ENCODE peak calls at places on chromosomes 1 and 21, in nine cellular contexts. N is A549, A is esophagus muscularis mucosa, U is K562, Y is suprapubic skin, T is lower leg skin, Z is body of pancreas, X is transverse colon, R is IMR-90. J is an unnamed sample.

GRCh38 chr21:44767834-44768831 is 33.5 kb downstream of the UBE2G2 start:
- DNase-seq in N (no peak), A (no peak), U (no peak), Y (no peak), T (no peak), Z (no peak), X (no peak), R (no peak), J (no peak)

GRCh38 chr1:228900099-228900965 is 165.1 kb downstream of the RHOU start:
- DNase-seq in N (no peak), A (peak), U (no peak), Y (peak), T (no peak), Z (peak), X (peak), R (peak), J (no peak)

GRCh38 chr21:42262826-42263225 is 43.9 kb downstream of the ABCG1 start:
- DNase-seq in N (peak), A (no peak), U (no peak), Y (peak), T (peak), Z (peak), X (peak), R (peak), J (no peak)

GRCh38 chr1:26945728-26946127 is 14.5 kb downstream of the KDF1 start:
- DNase-seq in N (no peak), A (no peak), U (no peak), Y (no peak), T (no peak), Z (peak), X (peak), R (no peak), J (no peak)

GRCh38 chr1:223129229-223129851 is 13.7 kb downstream of the TLR5 start:
- DNase-seq in N (peak), A (no peak), U (peak), Y (peak), T (peak), Z (peak), X (peak), R (peak), J (peak)

GRCh38 chr1:18947570-18947969 is 8.9 kb downstream of the IFFO2 start:
- DNase-seq in N (no peak), A (no peak), U (no peak), Y (no peak), T (no peak), Z (no peak), X (no peak), R (no peak), J (no peak)

GRCh38 chr1:34590211-34590623 is 164.6 kb upstream of the GJB5 start:
- DNase-seq in N (peak), A (no peak), U (no peak), Y (no peak), T (no peak), Z (peak), X (no peak), R (no peak), J (no peak)

GRCh38 chr1:229420765-229421164 is 13.1 kb downstream of the ACTA1 start:
- DNase-seq in N (peak), A (no peak), U (peak), Y (no peak), T (no peak), Z (no peak), X (no peak), R (no peak), J (no peak)

GRCh38 chr21:38229260-38229877 is 27.4 kb upstream of the KCNJ15 start:
- DNase-seq in N (peak), A (peak), U (no peak), Y (no peak), T (no peak), Z (no peak), X (no peak), R (no peak), J (peak)

GRCh38 chr1:110196917-110197782 is 13.0 kb upstream of the KCNC4 start:
- DNase-seq in N (peak), A (no peak), U (peak), Y (no peak), T (no peak), Z (peak), X (no peak), R (peak), J (peak)

DNA sequence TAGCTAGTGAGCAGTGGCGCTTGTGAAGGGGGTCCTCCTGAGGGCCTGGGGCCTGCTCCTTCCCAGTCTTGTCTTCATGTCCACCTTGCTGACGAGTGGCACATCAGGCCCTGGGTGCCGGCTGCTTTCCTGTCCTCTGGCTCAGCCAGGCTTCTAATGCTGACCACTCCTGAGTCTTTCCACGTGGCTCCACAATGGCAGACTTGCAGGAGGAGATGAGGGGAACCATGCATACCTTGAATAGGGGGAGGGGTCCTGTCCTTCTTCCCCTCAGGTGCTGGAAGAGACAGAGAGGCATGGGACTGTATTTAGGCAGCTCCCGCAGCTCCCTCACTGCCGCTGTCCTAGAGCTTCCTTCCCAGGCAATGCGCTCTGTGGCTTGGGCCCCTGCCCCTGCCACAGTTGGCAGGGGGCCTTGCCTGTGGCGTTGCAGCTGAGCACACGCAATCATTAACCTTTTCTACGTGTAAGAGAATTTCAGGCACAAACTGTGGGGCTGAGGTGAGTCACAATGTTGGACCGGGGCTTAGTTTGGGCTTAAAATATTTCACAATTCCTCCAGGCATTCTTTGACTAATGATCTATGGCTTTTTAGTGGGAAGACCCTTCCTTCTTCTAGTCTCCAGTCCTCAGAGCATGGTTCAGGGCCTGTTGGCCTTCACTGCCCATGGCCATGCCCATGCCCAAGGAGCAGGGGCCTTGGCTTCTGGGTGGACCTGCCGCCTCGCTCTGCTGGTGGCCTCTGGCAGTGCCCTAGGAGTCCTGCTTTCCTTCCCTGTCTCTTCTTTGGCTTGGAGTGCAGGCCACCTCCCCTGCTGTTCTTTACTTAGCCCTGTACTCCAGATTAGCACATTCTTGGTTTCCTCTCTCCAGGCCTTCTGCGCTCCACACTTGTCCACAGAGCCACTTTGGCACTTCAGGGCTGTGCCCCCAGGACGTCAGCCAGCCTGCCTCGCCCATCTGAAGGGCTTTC is 39.1 kb downstream of the MAPKAPK2 start:
- DNase-seq in N (peak), A (no peak), U (no peak), Y (peak), T (no peak), Z (peak), X (no peak), R (peak), J (no peak)
- TF ChIP-seq POLR2A in N (peak), A (peak), U (no peak), Y (no peak), T (no peak), Z (no peak), X (no peak), R (no peak), J (no peak)

DNA sequence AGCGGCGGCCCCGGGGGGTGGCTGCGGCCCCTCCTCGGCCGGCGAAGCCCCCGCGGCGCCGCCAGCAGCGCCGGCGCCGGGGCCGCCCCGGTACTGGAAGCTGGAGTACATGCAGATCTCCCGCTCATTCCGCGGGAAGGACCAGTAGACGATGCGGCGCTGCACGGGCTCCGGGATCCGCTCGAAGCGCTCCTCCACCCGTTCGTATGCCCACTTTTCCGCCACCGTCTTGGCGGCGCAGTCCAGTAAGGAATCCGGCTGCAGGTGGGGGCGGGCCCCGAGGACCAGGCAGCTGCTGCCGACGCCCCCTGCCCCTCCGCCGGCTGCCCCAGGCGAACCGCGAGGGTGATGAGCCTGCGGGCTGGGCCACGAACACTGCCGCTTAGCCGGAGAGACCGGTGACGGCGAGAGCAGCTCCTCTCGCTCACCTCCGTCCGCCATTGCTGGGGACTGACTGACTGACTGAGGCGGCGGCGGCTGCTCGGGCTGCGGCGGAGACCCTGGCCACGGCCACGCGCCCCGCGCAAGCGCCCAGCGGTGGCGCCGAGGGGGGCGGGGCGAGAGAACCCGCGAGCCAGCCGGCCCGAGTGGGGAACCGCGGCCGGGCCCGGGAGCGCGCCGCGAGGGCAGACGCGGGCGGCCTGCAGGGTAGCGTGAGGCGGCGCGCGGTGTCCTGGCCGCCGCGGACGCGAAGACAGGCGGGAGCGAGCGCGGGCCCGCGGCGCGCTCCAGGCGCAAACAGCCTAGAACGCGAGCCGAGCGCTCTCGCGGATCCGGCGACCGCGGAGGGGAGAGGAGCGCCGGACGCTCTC is at the start of gene ZSWIM5:
- DNase-seq in N (peak), A (no peak), U (peak), Y (peak), T (peak), Z (peak), X (peak), R (peak), J (peak)
- TF ChIP-seq POLR2A in N (peak), A (no peak), U (no peak), Y (no peak), T (no peak), Z (peak), X (peak), R (no peak), J (no peak)

GRCh38 chr1:92081031-92081430 is 886 bp downstream of the BTBD8 start:
- DNase-seq in N (no peak), A (no peak), U (no peak), Y (no peak), T (no peak), Z (no peak), X (no peak), R (no peak), J (no peak)

GRCh38 chr1:92079441-92079840 is 704 bp upstream of the BTBD8 start:
- DNase-seq in N (no peak), A (no peak), U (no peak), Y (no peak), T (no peak), Z (no peak), X (no peak), R (no peak), J (no peak)

GRCh38 chr1:92084651-92085050 is 4.5 kb downstream of the BTBD8 start:
- DNase-seq in N (no peak), A (no peak), U (no peak), Y (no peak), T (no peak), Z (no peak), X (no peak), R (no peak), J (no peak)

GRCh38 chr1:92076363-92076762 is 1.2 kb upstream of the SETSIP start:
- DNase-seq in N (no peak), A (no peak), U (no peak), Y (no peak), T (no peak), Z (no peak), X (no peak), R (no peak), J (no peak)

GRCh38 chr1:92080128-92080985 is at the start of gene BTBD8:
- DNase-seq in N (peak), A (peak), U (peak), Y (peak), T (peak), Z (peak), X (peak), R (peak), J (peak)
- TF ChIP-seq POLR2A in N (peak), A (no peak), U (peak), Y (no peak), T (no peak), Z (peak), X (peak), R (no peak), J (peak)

DNA sequence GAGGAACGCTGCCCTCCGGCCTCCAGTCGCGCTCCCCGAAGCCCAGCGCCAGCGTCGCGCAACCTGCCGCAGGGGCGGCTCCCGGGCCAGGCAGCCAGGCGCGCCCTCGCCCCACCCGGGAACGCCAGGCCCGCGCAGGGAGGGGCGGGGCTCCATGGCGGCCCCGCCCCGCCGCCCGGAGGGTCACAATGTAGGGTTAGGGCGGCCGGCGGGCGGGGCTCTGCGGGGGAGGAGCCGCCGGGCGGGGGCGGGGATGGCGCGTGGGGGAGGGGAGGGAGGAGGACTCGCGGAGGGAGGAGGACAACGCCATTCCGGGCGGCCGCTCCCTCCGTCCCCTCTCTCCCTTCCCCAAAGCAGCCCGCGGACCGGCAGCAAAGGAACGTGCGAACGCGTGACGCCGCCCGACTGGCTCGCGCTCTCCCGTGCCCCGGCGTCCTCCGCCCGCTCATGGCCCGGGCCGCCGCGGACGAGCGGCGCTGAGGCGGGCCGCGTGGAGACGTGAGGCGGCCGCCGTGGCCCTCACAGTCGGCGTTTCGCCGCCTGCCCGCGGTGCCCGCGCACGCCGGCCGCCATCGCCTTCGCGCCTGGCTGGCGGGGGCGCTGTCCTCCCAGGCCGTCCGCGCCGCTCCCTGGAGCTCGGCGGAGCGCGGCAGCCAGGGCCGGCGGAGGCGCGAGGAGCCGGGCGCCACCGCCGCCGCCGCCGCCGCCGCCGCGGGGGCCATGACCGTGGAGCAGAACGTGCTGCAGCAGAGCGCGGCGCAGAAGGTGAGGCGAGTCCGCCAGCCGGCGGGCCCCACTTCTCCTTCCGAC is at the start of gene USP25:
- DNase-seq in N (peak), A (peak), U (peak), Y (peak), T (peak), Z (peak), X (peak), R (peak), J (peak)
- TF ChIP-seq POLR2A in N (peak), A (no peak), U (peak), Y (peak), T (no peak), Z (peak), X (peak), R (peak), J (peak)

GRCh38 chr1:211675230-211676105 is at the start of gene NEK2:
- DNase-seq in N (peak), A (peak), U (peak), Y (peak), T (peak), Z (peak), X (peak), R (peak), J (peak)
- TF ChIP-seq POLR2A in N (no peak), A (no peak), U (peak), Y (no peak), T (no peak), Z (peak), X (no peak), R (no peak), J (peak)

GRCh38 chr1:31936966-31937299 is 1.2 kb downstream of the PTP4A2 start:
- DNase-seq in N (no peak), A (no peak), U (no peak), Y (no peak), T (no peak), Z (no peak), X (no peak), R (no peak), J (no peak)

GRCh38 chr1:31936278-31936965 is 1.7 kb downstream of the PTP4A2 start:
- DNase-seq in N (no peak), A (no peak), U (no peak), Y (no peak), T (peak), Z (no peak), X (no peak), R (peak), J (peak)

GRCh38 chr1:31938184-31938975 is at the start of gene PTP4A2:
- DNase-seq in N (peak), A (peak), U (peak), Y (peak), T (peak), Z (peak), X (peak), R (peak), J (peak)

GRCh38 chr1:31939484-31940329 is 1.5 kb upstream of the PTP4A2 start:
- DNase-seq in N (peak), A (no peak), U (peak), Y (no peak), T (peak), Z (peak), X (peak), R (peak), J (peak)

DNA sequence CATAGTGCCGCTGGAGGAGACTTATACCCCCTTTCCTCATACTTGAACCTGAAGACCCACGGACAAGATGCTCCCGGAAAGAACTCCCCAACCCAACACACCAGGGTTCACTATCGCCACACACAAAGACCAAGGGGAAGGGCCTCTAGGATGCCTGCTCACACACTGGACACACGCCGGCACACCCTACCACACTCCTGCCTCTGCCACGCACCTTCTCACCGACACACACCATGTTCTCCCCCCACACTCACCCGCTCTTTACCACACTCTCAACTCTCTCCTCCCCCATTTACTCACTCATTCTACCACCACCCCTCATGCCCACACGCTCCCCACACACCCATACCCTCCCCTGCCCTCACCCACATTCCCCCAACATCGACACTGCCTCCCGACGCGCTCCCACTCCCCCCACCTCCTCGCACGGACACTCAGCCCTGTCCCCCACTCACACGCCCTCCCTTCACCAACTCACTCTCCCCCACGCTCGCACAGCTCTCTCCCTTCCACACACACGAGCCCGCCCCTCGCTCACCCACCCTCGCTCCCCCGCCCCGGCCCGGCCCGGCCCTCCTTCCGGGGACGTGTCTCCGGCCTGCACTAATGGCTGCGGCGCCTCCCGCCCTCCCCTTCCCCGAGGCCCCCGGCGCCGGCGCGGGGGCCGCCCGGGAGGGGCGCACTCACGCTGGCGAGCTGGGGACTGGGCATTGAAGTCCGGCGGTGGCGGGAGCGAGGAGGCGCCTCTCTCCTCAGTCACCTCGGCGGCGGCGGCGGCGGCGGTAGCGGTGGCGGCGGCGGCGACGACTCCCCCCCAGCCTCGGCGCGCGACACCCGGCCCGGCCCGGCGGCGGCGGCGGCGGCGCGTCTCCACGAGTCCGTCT is 626 bp downstream of the PTP4A2 start:
- DNase-seq in N (peak), A (peak), U (peak), Y (peak), T (peak), Z (peak), X (peak), R (peak), J (peak)
- TF ChIP-seq POLR2A in N (no peak), A (no peak), U (peak), Y (no peak), T (no peak), Z (peak), X (peak), R (peak), J (peak)

DNA sequence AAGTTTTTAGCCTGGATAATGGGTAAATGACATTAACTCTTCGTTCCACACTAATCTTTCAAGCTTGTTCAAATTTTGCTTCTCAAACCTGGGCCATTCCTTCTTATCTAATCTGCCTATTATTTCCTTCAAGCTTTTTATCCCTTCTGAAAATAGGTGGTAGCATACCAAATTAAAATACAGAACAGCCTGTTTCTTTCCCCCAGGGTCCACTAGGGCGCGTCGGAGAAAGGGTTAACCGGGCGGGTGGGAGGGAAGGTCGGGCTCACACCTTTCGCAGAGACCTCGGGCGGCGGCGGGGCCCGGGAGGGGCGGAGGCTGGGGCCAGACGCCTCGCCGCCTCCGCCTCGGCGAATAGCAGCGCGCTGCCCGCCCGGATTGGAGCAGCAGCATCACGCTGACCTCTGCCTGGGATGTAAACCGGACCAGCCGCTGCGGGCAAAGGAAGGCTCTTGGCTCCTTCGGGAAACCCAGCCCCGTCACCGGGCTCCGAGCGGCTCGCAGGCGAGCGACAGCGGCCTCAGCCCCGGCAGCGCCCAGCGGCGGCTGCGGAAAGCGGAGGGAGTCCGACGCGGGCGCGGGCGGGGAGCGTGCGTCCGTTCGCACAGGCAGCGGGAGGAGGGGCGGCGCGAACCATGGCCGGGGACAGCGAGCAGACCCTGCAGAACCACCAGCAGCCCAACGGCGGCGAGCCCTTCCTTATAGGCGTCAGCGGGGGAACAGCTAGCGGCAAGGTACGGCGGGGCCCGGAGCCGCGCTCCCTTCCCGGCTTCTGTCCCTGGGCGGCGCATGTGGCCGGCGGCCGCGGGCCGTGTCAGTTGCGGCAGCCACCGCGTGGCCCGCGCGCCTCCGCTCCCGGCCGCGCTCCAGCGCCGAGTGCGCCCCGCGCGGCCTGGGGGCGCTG is at the start of gene UCK2:
- DNase-seq in N (peak), A (peak), U (peak), Y (peak), T (peak), Z (peak), X (peak), R (peak), J (peak)
- TF ChIP-seq POLR2A in N (peak), A (peak), U (peak), Y (no peak), T (no peak), Z (peak), X (peak), R (peak), J (peak)

J was measured in erythroblast.